ENCODE peak calls at places on chromosomes 5 and 9, in eight cellular contexts. P, Z, B, T, J, D, V and O are unnamed samples.

GRCh38 chr9:36925033-36925432 is 109.0 kb downstream of the PAX5 start:
- DNase-seq in P (no peak), Z (no peak), B (no peak), T (no peak), J (no peak), D (no peak), V (no peak), O (no peak)

GRCh38 chr5:16934123-16934522 is 2.0 kb downstream of the MYO10 start:
- DNase-seq in P (no peak), Z (peak; percentile 52), B (no peak), T (no peak), J (no peak), D (peak; percentile 55), V (no peak), O (no peak)

GRCh38 chr5:138463335-138464017 is 1.8 kb upstream of the EGR1 start:
- DNase-seq in P (no peak), Z (no peak), B (no peak), T (no peak), J (no peak), D (no peak), V (no peak), O (no peak)

GRCh38 chr9:8651830-8652229 is 852.3 kb upstream of the DMAC1 start:
- DNase-seq in P (no peak), Z (no peak), B (peak; percentile 13), T (no peak), J (no peak), D (no peak), V (no peak), O (no peak)

GRCh38 chr9:136962163-136962562 is 10.1 kb downstream of the LCN12 start:
- DNase-seq in P (no peak), Z (no peak), B (no peak), T (no peak), J (no peak), D (no peak), V (no peak), O (no peak)

GRCh38 chr9:93122721-93123221 is 11.3 kb downstream of the NINJ1 start:
- DNase-seq in P (peak; percentile 12), Z (no peak), B (no peak), T (peak; percentile 76), J (no peak), D (no peak), V (peak; percentile 5), O (peak; percentile 18)

GRCh38 chr5:68149189-68149588 is 66.4 kb upstream of the PIK3R1 start:
- DNase-seq in P (no peak), Z (no peak), B (no peak), T (no peak), J (no peak), D (peak; percentile 19), V (no peak), O (no peak)

GRCh38 chr9:38370231-38370630 is 22.3 kb upstream of the ALDH1B1 start:
- DNase-seq in P (no peak), Z (no peak), B (no peak), T (peak; percentile 28), J (no peak), D (no peak), V (no peak), O (no peak)

GRCh38 chr5:110896901-110897300 is 158.1 kb downstream of the SLC25A46 start:
- DNase-seq in P (no peak), Z (no peak), B (no peak), T (no peak), J (no peak), D (no peak), V (no peak), O (no peak)

GRCh38 chr5:117098094-117098493 is 523.5 kb upstream of the SEMA6A start:
- DNase-seq in P (no peak), Z (no peak), B (no peak), T (no peak), J (no peak), D (no peak), V (no peak), O (no peak)

GRCh38 chr5:81754621-81755020 is 3.7 kb upstream of the SSBP2 start:
- DNase-seq in P (no peak), Z (no peak), B (no peak), T (no peak), J (no peak), D (no peak), V (no peak), O (no peak)

GRCh38 chr5:90418214-90418613 is 8.7 kb upstream of the CETN3 start:
- DNase-seq in P (no peak), Z (no peak), B (no peak), T (no peak), J (no peak), D (no peak), V (no peak), O (no peak)

GRCh38 chr5:56514246-56514645 is 281.1 kb upstream of the ANKRD55 start:
- DNase-seq in P (no peak), Z (no peak), B (no peak), T (no peak), J (no peak), D (no peak), V (no peak), O (no peak)

GRCh38 chr5:83608122-83608521 is 112.5 kb downstream of the HAPLN1 start:
- DNase-seq in P (no peak), Z (no peak), B (peak; percentile 60), T (no peak), J (no peak), D (no peak), V (no peak), O (no peak)

GRCh38 chr5:152462021-152462721 is 57.1 kb upstream of the NMUR2 start:
- DNase-seq in P (no peak), Z (no peak), B (no peak), T (no peak), J (no peak), D (no peak), V (no peak), O (no peak)

GRCh38 chr5:17077447-17078233 is 139.8 kb upstream of the BASP1 start:
- DNase-seq in P (no peak), Z (no peak), B (no peak), T (no peak), J (no peak), D (no peak), V (no peak), O (no peak)

GRCh38 chr5:9351535-9351934 is 194.3 kb downstream of the SEMA5A start:
- DNase-seq in P (no peak), Z (no peak), B (no peak), T (no peak), J (no peak), D (no peak), V (no peak), O (no peak)

GRCh38 chr9:124683043-124683442 is 88.1 kb downstream of the NR6A1 start:
- DNase-seq in P (no peak), Z (no peak), B (no peak), T (no peak), J (no peak), D (no peak), V (no peak), O (no peak)

GRCh38 chr9:36091028-36091953 is 45.2 kb upstream of the GLIPR2 start:
- DNase-seq in P (no peak), Z (no peak), B (no peak), T (no peak), J (no peak), D (peak; percentile 75), V (no peak), O (no peak)

GRCh38 chr9:93642961-93643360 is 66.6 kb downstream of the PHF2 start:
- DNase-seq in P (no peak), Z (no peak), B (no peak), T (no peak), J (no peak), D (no peak), V (no peak), O (no peak)

GRCh38 chr9:68896495-68896894 is 117.4 kb downstream of the PRKACG start:
- DNase-seq in P (no peak), Z (no peak), B (no peak), T (no peak), J (no peak), D (no peak), V (no peak), O (no peak)
- H3K27ac ChIP-seq in P (no peak overlapping the region), Z (peak overlapping the region; percentile 67), B (no peak overlapping the region), T (no peak overlapping the region), J (no peak overlapping the region), D (no peak overlapping the region), V (no peak overlapping the region), O (no peak overlapping the region)

DNA sequence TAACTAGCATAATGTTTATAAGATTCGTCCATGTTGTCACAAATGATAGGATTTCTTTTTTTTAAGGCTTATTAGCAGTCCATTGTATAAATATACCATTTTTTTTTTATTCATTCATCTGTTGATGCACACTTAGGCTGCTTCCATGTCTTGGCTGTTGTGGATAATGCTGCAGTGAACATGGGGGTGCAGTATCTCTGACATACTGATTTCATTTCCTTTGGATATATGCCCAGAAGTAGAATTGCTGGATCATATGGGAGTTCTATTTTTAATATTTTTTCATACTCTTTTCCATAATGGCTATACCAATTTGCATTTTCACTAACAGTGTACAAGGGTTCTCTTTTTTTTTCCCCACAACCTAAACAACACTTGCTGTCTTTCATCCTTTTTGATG is 48.7 kb downstream of the KIAA1958 start:
- DNase-seq in P (no peak), Z (no peak), B (no peak), T (no peak), J (no peak), D (no peak), V (no peak), O (no peak)
- H3K27ac ChIP-seq in P (no peak overlapping the region), Z (no peak overlapping the region), B (no peak overlapping the region), T (no peak overlapping the region), J (no peak overlapping the region), D (no peak overlapping the region), V (no peak overlapping the region), O (no peak overlapping the region)

GRCh38 chr5:139985733-139986132 is 57.4 kb downstream of the NRG2 start:
- DNase-seq in P (no peak), Z (no peak), B (no peak), T (no peak), J (no peak), D (no peak), V (no peak), O (peak; percentile 37)
- H3K27ac ChIP-seq in P (no peak overlapping the region), Z (peak overlapping the region; percentile 55), B (no peak overlapping the region), T (no peak overlapping the region), J (no peak overlapping the region), D (no peak overlapping the region), V (no peak overlapping the region), O (peak overlapping the region; percentile 69)

DNA sequence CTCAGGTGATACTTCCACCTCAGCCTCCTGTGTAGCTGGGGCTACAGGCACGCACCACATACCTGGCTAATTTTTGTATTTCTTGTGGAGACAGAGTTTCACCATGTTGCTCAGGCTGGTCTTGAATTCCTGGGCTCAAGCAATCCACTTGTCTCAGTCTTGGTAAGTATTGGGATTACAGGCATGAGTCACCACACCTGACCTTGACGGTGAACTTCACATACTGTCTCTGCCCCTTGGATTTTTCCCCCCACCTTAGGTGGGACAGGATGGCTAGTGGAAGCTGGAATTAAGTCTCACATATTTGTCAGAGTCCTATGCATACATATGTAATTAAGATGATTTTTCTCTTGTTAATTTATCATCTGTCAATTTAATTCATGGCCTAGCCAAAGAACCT is 20.9 kb upstream of the RFK start:
- DNase-seq in P (no peak), Z (no peak), B (no peak), T (no peak), J (no peak), D (no peak), V (no peak), O (no peak)
- H3K27ac ChIP-seq in P (no peak overlapping the region), Z (no peak overlapping the region), B (no peak overlapping the region), T (no peak overlapping the region), J (no peak overlapping the region), D (no peak overlapping the region), V (no peak overlapping the region), O (no peak overlapping the region)